ENCODE peak calls at places on chromosomes 13 and 19, in eight cellular contexts. Q, R, F, A, H, Y, E and D are unnamed samples.

GRCh38 chr19:19578241-19578640 is 40.2 kb downstream of the CILP2 start:
- DNase-seq in Q (no peak), R (peak), F (no peak), A (peak), H (no peak), Y (no peak), E (no peak), D (no peak)

GRCh38 chr13:50594276-50594970 is 249.1 kb downstream of the DLEU7 start:
- DNase-seq in Q (no peak), R (no peak), F (no peak), A (no peak), H (no peak), Y (no peak), E (no peak), D (no peak)

GRCh38 chr19:56538761-56539263 is at the start of gene ZFP28:
- DNase-seq in Q (peak), R (no peak), F (no peak), A (no peak), H (no peak), Y (no peak), E (no peak), D (peak)

GRCh38 chr13:43528992-43529391 is 257.8 kb downstream of the ENOX1 start:
- DNase-seq in Q (no peak), R (peak), F (peak), A (no peak), H (no peak), Y (peak), E (no peak), D (no peak)

GRCh38 chr19:571127-571974 is 1.0 kb upstream of the BSG start:
- DNase-seq in Q (no peak), R (peak), F (peak), A (no peak), H (no peak), Y (peak), E (peak), D (peak)

GRCh38 chr19:46972301-46972700 is 47.3 kb upstream of the NPAS1 start:
- DNase-seq in Q (no peak), R (no peak), F (no peak), A (no peak), H (no peak), Y (peak), E (no peak), D (no peak)

GRCh38 chr13:42420304-42420703 is 148.4 kb downstream of the AKAP11 start:
- DNase-seq in Q (no peak), R (no peak), F (no peak), A (no peak), H (no peak), Y (no peak), E (no peak), D (no peak)

GRCh38 chr19:58584498-58585441 is 11.6 kb upstream of the MZF1 start:
- DNase-seq in Q (no peak), R (no peak), F (no peak), A (no peak), H (no peak), Y (no peak), E (no peak), D (no peak)

GRCh38 chr13:61417171-61417570 is 1.5 kb upstream of the PCDH20 start:
- DNase-seq in Q (no peak), R (no peak), F (no peak), A (no peak), H (no peak), Y (no peak), E (no peak), D (no peak)

GRCh38 chr13:52459668-52460067 is 4.4 kb downstream of the CKAP2 start:
- DNase-seq in Q (no peak), R (no peak), F (peak), A (no peak), H (no peak), Y (peak), E (no peak), D (no peak)

GRCh38 chr13:47168086-47168485 is 271.2 kb upstream of the HTR2A start:
- DNase-seq in Q (no peak), R (no peak), F (peak), A (no peak), H (no peak), Y (peak), E (no peak), D (no peak)

GRCh38 chr13:109735567-109735966 is 50.8 kb downstream of the IRS2 start:
- DNase-seq in Q (no peak), R (no peak), F (no peak), A (no peak), H (no peak), Y (no peak), E (no peak), D (no peak)

GRCh38 chr19:1206733-1207301 is 1.2 kb downstream of the STK11 start:
- DNase-seq in Q (no peak), R (no peak), F (peak), A (no peak), H (no peak), Y (no peak), E (no peak), D (peak)

GRCh38 chr19:10226376-10227214 is 4.5 kb downstream of the S1PR2 start:
- DNase-seq in Q (peak), R (no peak), F (peak), A (no peak), H (peak), Y (peak), E (no peak), D (no peak)

GRCh38 chr19:6066661-6067646 is 43.3 kb downstream of the RFX2 start:
- DNase-seq in Q (peak), R (peak), F (peak), A (peak), H (peak), Y (peak), E (peak), D (peak)

GRCh38 chr13:26946675-26947342 is 186.2 kb upstream of the GPR12 start:
- DNase-seq in Q (no peak), R (peak), F (peak), A (no peak), H (no peak), Y (peak), E (no peak), D (no peak)

GRCh38 chr19:1336079-1336684 is 47.5 kb upstream of the NDUFS7 start:
- DNase-seq in Q (no peak), R (no peak), F (no peak), A (no peak), H (no peak), Y (no peak), E (no peak), D (no peak)

GRCh38 chr13:19183676-19184075 is 2.1 kb upstream of the TUBA3C start:
- DNase-seq in Q (no peak), R (no peak), F (no peak), A (no peak), H (no peak), Y (no peak), E (no peak), D (no peak)